ENCODE peak calls at places on chromosomes 11 and 22, in five cellular contexts. One of them, this sample, is unnamed. For H3K79me2, the result is how much of the 10 kb centered on the place peaks cover.

GRCh38 chr11:73383249-73384126 is 7.3 kb downstream of the RELT start:
- DNase-seq in Karpas-422: peak
- DNase-seq in fibroblast of lung: peak
- DNase-seq in HepG2: no peak
- DNase-seq in astrocyte: no peak
- DNase-seq in this sample: no peak

GRCh38 chr11:96483550-96483949 is 93.7 kb downstream of the JRKL start:
- DNase-seq in Karpas-422: no peak
- DNase-seq in fibroblast of lung: peak
- DNase-seq in HepG2: no peak
- DNase-seq in astrocyte: no peak
- DNase-seq in this sample: no peak

GRCh38 chr11:95245038-95245437 is 14.0 kb upstream of the SESN3 start:
- DNase-seq in Karpas-422: no peak
- DNase-seq in fibroblast of lung: no peak
- DNase-seq in HepG2: no peak
- DNase-seq in astrocyte: peak
- DNase-seq in this sample: peak

GRCh38 chr11:124608146-124608545 is 3.1 kb upstream of the PANX3 start:
- DNase-seq in Karpas-422: no peak
- DNase-seq in fibroblast of lung: no peak
- DNase-seq in HepG2: no peak
- DNase-seq in astrocyte: no peak
- DNase-seq in this sample: no peak

GRCh38 chr11:76835928-76836612 is 24.6 kb upstream of the ACER3 start:
- DNase-seq in Karpas-422: no peak
- DNase-seq in fibroblast of lung: peak
- DNase-seq in HepG2: no peak
- DNase-seq in astrocyte: peak
- DNase-seq in this sample: no peak

GRCh38 chr11:23233075-23233474 is 372.8 kb upstream of the CCDC179 start:
- DNase-seq in Karpas-422: no peak
- DNase-seq in fibroblast of lung: peak
- DNase-seq in HepG2: no peak
- DNase-seq in astrocyte: peak
- DNase-seq in this sample: no peak

GRCh38 chr11:36619502-36619901 is 21.5 kb upstream of the RAG2 start:
- DNase-seq in Karpas-422: no peak
- DNase-seq in fibroblast of lung: no peak
- DNase-seq in HepG2: no peak
- DNase-seq in astrocyte: no peak
- DNase-seq in this sample: no peak

GRCh38 chr11:35583126-35583525 is 35.1 kb upstream of the FJX1 start:
- DNase-seq in Karpas-422: no peak
- DNase-seq in fibroblast of lung: peak
- DNase-seq in HepG2: no peak
- DNase-seq in astrocyte: peak
- DNase-seq in this sample: peak

GRCh38 chr11:76889414-76889975 is 28.8 kb downstream of the ACER3 start:
- DNase-seq in Karpas-422: no peak
- DNase-seq in fibroblast of lung: peak
- DNase-seq in HepG2: peak
- DNase-seq in astrocyte: no peak
- DNase-seq in this sample: no peak

GRCh38 chr22:39245130-39246039 is 603 bp upstream of the PDGFB start:
- DNase-seq in Karpas-422: no peak
- DNase-seq in fibroblast of lung: no peak
- DNase-seq in HepG2: no peak
- DNase-seq in astrocyte: no peak
- DNase-seq in this sample: no peak

GRCh38 chr11:117679464-117679863 is 117.6 kb downstream of the DSCAML1 start:
- DNase-seq in Karpas-422: no peak
- DNase-seq in fibroblast of lung: no peak
- DNase-seq in HepG2: no peak
- DNase-seq in astrocyte: no peak
- DNase-seq in this sample: no peak

GRCh38 chr11:72483412-72484186 is 49.3 kb upstream of the CLPB start:
- DNase-seq in Karpas-422: no peak
- DNase-seq in fibroblast of lung: peak
- DNase-seq in HepG2: peak
- DNase-seq in astrocyte: peak
- DNase-seq in this sample: peak

GRCh38 chr11:128294685-128295079 is 292.7 kb downstream of the ETS1 start:
- DNase-seq in Karpas-422: no peak
- DNase-seq in fibroblast of lung: peak
- DNase-seq in HepG2: no peak
- DNase-seq in astrocyte: peak
- DNase-seq in this sample: no peak

GRCh38 chr22:21652010-21652546 is 10.0 kb downstream of the SDF2L1 start:
- DNase-seq in Karpas-422: peak
- DNase-seq in fibroblast of lung: peak
- DNase-seq in HepG2: peak
- DNase-seq in astrocyte: peak
- DNase-seq in this sample: peak

GRCh38 chr22:37243402-37244113 is 511 bp downstream of the RAC2 start:
- DNase-seq in Karpas-422: peak
- DNase-seq in fibroblast of lung: no peak
- DNase-seq in HepG2: no peak
- DNase-seq in astrocyte: no peak
- DNase-seq in this sample: peak

GRCh38 chr11:35539781-35540281 is 14.4 kb upstream of the PAMR1 start:
- DNase-seq in Karpas-422: no peak
- DNase-seq in fibroblast of lung: peak
- DNase-seq in HepG2: no peak
- DNase-seq in astrocyte: peak
- DNase-seq in this sample: no peak

GRCh38 chr11:76105637-76106036 is 100.7 kb downstream of the WNT11 start:
- DNase-seq in Karpas-422: no peak
- DNase-seq in fibroblast of lung: no peak
- DNase-seq in HepG2: no peak
- DNase-seq in astrocyte: no peak
- DNase-seq in this sample: no peak

GRCh38 chr11:65501005-65501529 is 2.2 kb downstream of the MALAT1 start:
- DNase-seq in Karpas-422: peak
- DNase-seq in fibroblast of lung: no peak
- DNase-seq in HepG2: no peak
- DNase-seq in astrocyte: no peak
- DNase-seq in this sample: no peak

GRCh38 chr11:17611503-17612220 is 64.6 kb downstream of the OTOG start:
- DNase-seq in Karpas-422: no peak
- DNase-seq in fibroblast of lung: no peak
- DNase-seq in HepG2: no peak
- DNase-seq in astrocyte: no peak
- DNase-seq in this sample: peak

GRCh38 chr11:15819679-15820286 is 536.6 kb downstream of the SOX6 start:
- DNase-seq in Karpas-422: peak
- DNase-seq in fibroblast of lung: peak
- DNase-seq in HepG2: peak
- DNase-seq in astrocyte: no peak
- DNase-seq in this sample: peak

GRCh38 chr11:34754171-34754823 is 133.4 kb downstream of the EHF start:
- DNase-seq in Karpas-422: no peak
- DNase-seq in fibroblast of lung: peak
- DNase-seq in HepG2: no peak
- DNase-seq in astrocyte: no peak
- DNase-seq in this sample: no peak

GRCh38 chr22:39820266-39820665 is 73.3 kb downstream of the ENTHD1 start:
- DNase-seq in Karpas-422: no peak
- DNase-seq in fibroblast of lung: peak
- DNase-seq in HepG2: no peak
- DNase-seq in astrocyte: peak
- DNase-seq in this sample: peak

GRCh38 chr11:117663826-117664225 is 133.2 kb downstream of the DSCAML1 start:
- DNase-seq in Karpas-422: no peak
- DNase-seq in fibroblast of lung: no peak
- DNase-seq in HepG2: no peak
- DNase-seq in astrocyte: no peak
- DNase-seq in this sample: no peak

GRCh38 chr11:134510641-134511040 is 98.6 kb upstream of the B3GAT1 start:
- DNase-seq in Karpas-422: no peak
- DNase-seq in fibroblast of lung: no peak
- DNase-seq in HepG2: no peak
- DNase-seq in astrocyte: no peak
- DNase-seq in this sample: no peak

GRCh38 chr11:57474017-57474750 is 13.9 kb downstream of the RTN4RL2 start:
- DNase-seq in Karpas-422: no peak
- DNase-seq in fibroblast of lung: peak
- DNase-seq in HepG2: no peak
- DNase-seq in astrocyte: no peak
- DNase-seq in this sample: peak

GRCh38 chr11:17528906-17529813 is 15.1 kb downstream of the USH1C start:
- DNase-seq in Karpas-422: no peak
- DNase-seq in fibroblast of lung: no peak
- DNase-seq in HepG2: no peak
- DNase-seq in astrocyte: no peak
- DNase-seq in this sample: peak

GRCh38 chr11:60985501-60985900 is 14.0 kb downstream of the CD6 start:
- DNase-seq in Karpas-422: no peak
- DNase-seq in fibroblast of lung: no peak
- DNase-seq in HepG2: no peak
- DNase-seq in astrocyte: no peak
- DNase-seq in this sample: no peak

GRCh38 chr11:45079943-45080719 is 66.3 kb upstream of the PRDM11 start:
- DNase-seq in Karpas-422: peak
- DNase-seq in fibroblast of lung: no peak
- DNase-seq in HepG2: no peak
- DNase-seq in astrocyte: no peak
- DNase-seq in this sample: no peak

GRCh38 chr11:60133917-60134316 is 45.5 kb downstream of the MS4A2 start:
- DNase-seq in Karpas-422: no peak
- DNase-seq in fibroblast of lung: no peak
- DNase-seq in HepG2: no peak
- DNase-seq in astrocyte: no peak
- DNase-seq in this sample: no peak

GRCh38 chr11:56375324-56375723 is at the start of gene OR8U1:
- DNase-seq in Karpas-422: no peak
- DNase-seq in fibroblast of lung: no peak
- DNase-seq in HepG2: no peak
- DNase-seq in astrocyte: no peak
- DNase-seq in this sample: no peak

GRCh38 chr11:2790581-2790925 is 90.8 kb upstream of the KCNQ1OT1 start:
- DNase-seq in Karpas-422: no peak
- DNase-seq in fibroblast of lung: no peak
- DNase-seq in HepG2: no peak
- DNase-seq in astrocyte: no peak
- DNase-seq in this sample: peak

GRCh38 chr11:119403021-119403420 is 20.0 kb downstream of the THY1 start:
- DNase-seq in Karpas-422: no peak
- DNase-seq in fibroblast of lung: peak
- DNase-seq in HepG2: no peak
- DNase-seq in astrocyte: no peak
- DNase-seq in this sample: no peak

GRCh38 chr11:132289590-132290256 is 919.3 kb downstream of the NTM start:
- DNase-seq in Karpas-422: no peak
- DNase-seq in fibroblast of lung: no peak
- DNase-seq in HepG2: no peak
- DNase-seq in astrocyte: no peak
- DNase-seq in this sample: no peak

GRCh38 chr11:40445391-40445790 is 1014.1 kb downstream of the LRRC4C start:
- DNase-seq in Karpas-422: no peak
- DNase-seq in fibroblast of lung: no peak
- DNase-seq in HepG2: peak
- DNase-seq in astrocyte: peak
- DNase-seq in this sample: no peak

GRCh38 chr22:36585841-36586240 is 56.9 kb upstream of the EIF3D start:
- DNase-seq in Karpas-422: no peak
- DNase-seq in fibroblast of lung: no peak
- DNase-seq in HepG2: no peak
- DNase-seq in astrocyte: no peak
- DNase-seq in this sample: peak

DNA sequence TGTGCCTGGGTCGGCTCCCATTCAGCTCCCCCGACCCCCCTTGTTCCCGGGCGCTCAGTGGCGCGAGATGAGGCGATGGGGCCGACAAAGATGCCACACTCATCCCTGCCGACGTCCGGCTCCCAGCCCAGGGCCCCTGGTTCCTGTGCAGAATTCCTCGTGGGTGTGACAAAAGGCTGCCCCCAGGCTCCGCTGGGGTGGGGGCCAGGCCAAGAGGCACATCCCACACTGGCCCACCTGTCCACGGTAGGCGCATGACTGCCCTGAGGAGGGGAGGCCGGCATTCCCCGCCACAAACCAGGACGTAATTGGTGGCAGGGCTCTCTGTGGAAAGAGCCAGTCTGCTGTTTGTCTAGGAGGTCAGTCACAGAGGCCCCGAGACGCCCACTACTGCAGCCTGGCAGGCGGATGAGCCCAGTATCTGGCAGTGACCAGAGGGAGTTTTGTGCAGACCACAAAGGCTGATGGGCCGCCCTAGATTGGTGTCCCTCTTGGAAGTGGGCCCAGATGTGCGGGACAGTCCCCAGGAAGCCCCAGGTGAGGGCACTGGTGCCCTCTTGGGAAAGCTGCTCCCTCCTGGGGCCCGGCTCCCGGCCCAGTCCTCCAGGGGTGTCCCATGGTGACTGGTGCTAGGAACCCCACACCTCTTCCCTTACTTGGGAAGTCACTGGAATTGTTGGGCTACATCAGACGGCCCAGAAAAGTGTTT is 5.7 kb downstream of the CCND1 start:
- DNase-seq in Karpas-422: no peak
- DNase-seq in fibroblast of lung: no peak
- DNase-seq in HepG2: no peak
- DNase-seq in astrocyte: no peak
- DNase-seq in this sample: peak
- H3K79me2 ChIP-seq in Karpas-422: under half
- H3K79me2 ChIP-seq in fibroblast of lung: half or more
- H3K79me2 ChIP-seq in HepG2: under half
- H3K79me2 ChIP-seq in astrocyte: half or more
- H3K79me2 ChIP-seq in this sample: half or more

GRCh38 chr22:45638197-45638596 is 33.4 kb upstream of the ATXN10 start:
- DNase-seq in Karpas-422: no peak
- DNase-seq in fibroblast of lung: no peak
- DNase-seq in HepG2: no peak
- DNase-seq in astrocyte: no peak
- DNase-seq in this sample: no peak
- H3K4me2 ChIP-seq in Karpas-422: no peak
- H3K4me2 ChIP-seq in fibroblast of lung: no peak
- H3K4me2 ChIP-seq in HepG2: no peak
- H3K4me2 ChIP-seq in astrocyte: no peak
- H3K4me2 ChIP-seq in this sample: no peak

GRCh38 chr11:122733301-122733686 is 77.8 kb downstream of the UBASH3B start:
- DNase-seq in Karpas-422: no peak
- DNase-seq in fibroblast of lung: peak
- DNase-seq in HepG2: no peak
- DNase-seq in astrocyte: peak
- DNase-seq in this sample: peak
- H3K79me2 ChIP-seq in Karpas-422: under half
- H3K79me2 ChIP-seq in fibroblast of lung: under half
- H3K79me2 ChIP-seq in HepG2: under half
- H3K79me2 ChIP-seq in astrocyte: under half
- H3K79me2 ChIP-seq in this sample: half or more

DNA sequence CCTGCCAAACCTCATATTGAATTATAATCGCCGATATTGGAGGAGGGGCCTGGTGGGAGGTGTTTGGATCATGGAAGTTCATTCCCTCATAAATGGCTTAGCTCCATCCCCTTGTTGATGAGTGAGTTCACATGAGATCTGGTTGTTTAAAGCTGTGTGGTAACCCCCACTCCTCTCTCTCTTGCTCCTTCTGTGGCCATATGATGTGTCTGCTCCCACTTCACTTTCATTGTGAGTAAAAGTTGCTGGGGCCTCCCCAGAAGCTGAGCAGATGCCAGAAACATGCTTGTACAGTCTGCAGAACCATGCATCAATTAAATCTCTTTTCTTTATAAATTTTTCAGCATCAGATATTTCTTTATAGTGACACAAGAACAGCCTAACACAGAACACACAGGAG is 929.0 kb upstream of the FAT3 start:
- DNase-seq in Karpas-422: no peak
- DNase-seq in fibroblast of lung: peak
- DNase-seq in HepG2: no peak
- DNase-seq in astrocyte: no peak
- DNase-seq in this sample: no peak
- H3K4me2 ChIP-seq in Karpas-422: no peak
- H3K4me2 ChIP-seq in fibroblast of lung: no peak
- H3K4me2 ChIP-seq in HepG2: no peak
- H3K4me2 ChIP-seq in astrocyte: no peak
- H3K4me2 ChIP-seq in this sample: no peak